ENCODE peak calls at places on chromosome 20, in six cellular contexts. One of them, this sample, is unnamed.

GRCh38 chr20:57130160-57130772 is 136.2 kb downstream of the BMP7 start:
- DNase-seq in type B pancreatic cell: no peak
- DNase-seq in endothelial cell: no peak
- DNase-seq in thoracic aorta: no peak
- DNase-seq in neural crest cell: no peak
- DNase-seq in astrocyte: no peak
- DNase-seq in this sample: no peak

GRCh38 chr20:1118336-1119127 is at the start of gene PSMF1:
- DNase-seq in type B pancreatic cell: peak
- DNase-seq in endothelial cell: peak
- DNase-seq in thoracic aorta: peak
- DNase-seq in neural crest cell: peak
- DNase-seq in astrocyte: peak
- DNase-seq in this sample: peak

GRCh38 chr20:37638527-37638926 is 55.3 kb upstream of the CTNNBL1 start:
- DNase-seq in type B pancreatic cell: no peak
- DNase-seq in endothelial cell: no peak
- DNase-seq in thoracic aorta: no peak
- DNase-seq in neural crest cell: no peak
- DNase-seq in astrocyte: no peak
- DNase-seq in this sample: no peak

GRCh38 chr20:1467082-1467354 is 369 bp upstream of the NSFL1C start:
- DNase-seq in type B pancreatic cell: no peak
- DNase-seq in endothelial cell: no peak
- DNase-seq in thoracic aorta: no peak
- DNase-seq in neural crest cell: no peak
- DNase-seq in astrocyte: no peak
- DNase-seq in this sample: no peak

GRCh38 chr20:4227085-4227821 is 211.9 kb upstream of the RNF24 start:
- DNase-seq in type B pancreatic cell: no peak
- DNase-seq in endothelial cell: no peak
- DNase-seq in thoracic aorta: no peak
- DNase-seq in neural crest cell: no peak
- DNase-seq in astrocyte: peak
- DNase-seq in this sample: peak

GRCh38 chr20:15627501-15627903 is 945.7 kb downstream of the KIF16B start:
- DNase-seq in type B pancreatic cell: no peak
- DNase-seq in endothelial cell: no peak
- DNase-seq in thoracic aorta: no peak
- DNase-seq in neural crest cell: no peak
- DNase-seq in astrocyte: no peak
- DNase-seq in this sample: no peak

GRCh38 chr20:944148-944547 is 28.0 kb upstream of the ANGPT4 start:
- DNase-seq in type B pancreatic cell: no peak
- DNase-seq in endothelial cell: no peak
- DNase-seq in thoracic aorta: no peak
- DNase-seq in neural crest cell: no peak
- DNase-seq in astrocyte: no peak
- DNase-seq in this sample: no peak

GRCh38 chr20:561437-562231 is 18.0 kb upstream of the CSNK2A1 start:
- DNase-seq in type B pancreatic cell: peak
- DNase-seq in endothelial cell: peak
- DNase-seq in thoracic aorta: no peak
- DNase-seq in neural crest cell: peak
- DNase-seq in astrocyte: peak
- DNase-seq in this sample: peak

GRCh38 chr20:53773792-53774371 is 180.2 kb upstream of the ZNF217 start:
- DNase-seq in type B pancreatic cell: no peak
- DNase-seq in endothelial cell: no peak
- DNase-seq in thoracic aorta: no peak
- DNase-seq in neural crest cell: no peak
- DNase-seq in astrocyte: peak
- DNase-seq in this sample: no peak

GRCh38 chr20:13904766-13905165 is 85.6 kb downstream of the SEL1L2 start:
- DNase-seq in type B pancreatic cell: no peak
- DNase-seq in endothelial cell: no peak
- DNase-seq in thoracic aorta: no peak
- DNase-seq in neural crest cell: no peak
- DNase-seq in astrocyte: no peak
- DNase-seq in this sample: no peak

GRCh38 chr20:9454781-9455180 is 59.6 kb upstream of the LAMP5 start:
- DNase-seq in type B pancreatic cell: no peak
- DNase-seq in endothelial cell: no peak
- DNase-seq in thoracic aorta: no peak
- DNase-seq in neural crest cell: no peak
- DNase-seq in astrocyte: no peak
- DNase-seq in this sample: no peak

GRCh38 chr20:9458075-9458818 is 56.1 kb upstream of the LAMP5 start:
- DNase-seq in type B pancreatic cell: no peak
- DNase-seq in endothelial cell: peak
- DNase-seq in thoracic aorta: no peak
- DNase-seq in neural crest cell: no peak
- DNase-seq in astrocyte: no peak
- DNase-seq in this sample: no peak

GRCh38 chr20:47502801-47503239 is 1.1 kb downstream of the NCOA3 start:
- DNase-seq in type B pancreatic cell: no peak
- DNase-seq in endothelial cell: no peak
- DNase-seq in thoracic aorta: no peak
- DNase-seq in neural crest cell: no peak
- DNase-seq in astrocyte: peak
- DNase-seq in this sample: peak

GRCh38 chr20:48302844-48303552 is 517.7 kb upstream of the SULF2 start:
- DNase-seq in type B pancreatic cell: no peak
- DNase-seq in endothelial cell: no peak
- DNase-seq in thoracic aorta: no peak
- DNase-seq in neural crest cell: no peak
- DNase-seq in astrocyte: no peak
- DNase-seq in this sample: no peak

GRCh38 chr20:51255417-51255816 is 232.5 kb upstream of the KCNG1 start:
- DNase-seq in type B pancreatic cell: no peak
- DNase-seq in endothelial cell: no peak
- DNase-seq in thoracic aorta: no peak
- DNase-seq in neural crest cell: no peak
- DNase-seq in astrocyte: no peak
- DNase-seq in this sample: no peak

GRCh38 chr20:18724077-18724476 is 89.5 kb upstream of the SCP2D1 start:
- DNase-seq in type B pancreatic cell: no peak
- DNase-seq in endothelial cell: no peak
- DNase-seq in thoracic aorta: no peak
- DNase-seq in neural crest cell: no peak
- DNase-seq in astrocyte: no peak
- DNase-seq in this sample: no peak

GRCh38 chr20:59802018-59802417 is 131.4 kb downstream of the SYCP2 start:
- DNase-seq in type B pancreatic cell: no peak
- DNase-seq in endothelial cell: no peak
- DNase-seq in thoracic aorta: no peak
- DNase-seq in neural crest cell: no peak
- DNase-seq in astrocyte: no peak
- DNase-seq in this sample: no peak

GRCh38 chr20:19974621-19975435 is 42.3 kb upstream of the NAA20 start:
- DNase-seq in type B pancreatic cell: no peak
- DNase-seq in endothelial cell: no peak
- DNase-seq in thoracic aorta: peak
- DNase-seq in neural crest cell: no peak
- DNase-seq in astrocyte: peak
- DNase-seq in this sample: no peak

GRCh38 chr20:58308290-58308679 is 1.2 kb upstream of the RAB22A start:
- DNase-seq in type B pancreatic cell: no peak
- DNase-seq in endothelial cell: no peak
- DNase-seq in thoracic aorta: no peak
- DNase-seq in neural crest cell: no peak
- DNase-seq in astrocyte: no peak
- DNase-seq in this sample: no peak

GRCh38 chr20:13401596-13401995 is 180.5 kb downstream of the ISM1 start:
- DNase-seq in type B pancreatic cell: no peak
- DNase-seq in endothelial cell: no peak
- DNase-seq in thoracic aorta: no peak
- DNase-seq in neural crest cell: no peak
- DNase-seq in astrocyte: no peak
- DNase-seq in this sample: no peak

GRCh38 chr20:35093245-35093884 is 758 bp upstream of the TRPC4AP start:
- DNase-seq in type B pancreatic cell: no peak
- DNase-seq in endothelial cell: no peak
- DNase-seq in thoracic aorta: no peak
- DNase-seq in neural crest cell: no peak
- DNase-seq in astrocyte: peak
- DNase-seq in this sample: peak

GRCh38 chr20:4449977-4450715 is 271.6 kb upstream of the PRND start:
- DNase-seq in type B pancreatic cell: no peak
- DNase-seq in endothelial cell: no peak
- DNase-seq in thoracic aorta: no peak
- DNase-seq in neural crest cell: no peak
- DNase-seq in astrocyte: peak
- DNase-seq in this sample: no peak

GRCh38 chr20:18904192-18904591 is 90.6 kb downstream of the SCP2D1 start:
- DNase-seq in type B pancreatic cell: no peak
- DNase-seq in endothelial cell: no peak
- DNase-seq in thoracic aorta: no peak
- DNase-seq in neural crest cell: no peak
- DNase-seq in astrocyte: no peak
- DNase-seq in this sample: no peak

GRCh38 chr20:16701296-16701695 is 28.5 kb upstream of the SNRPB2 start:
- DNase-seq in type B pancreatic cell: no peak
- DNase-seq in endothelial cell: peak
- DNase-seq in thoracic aorta: no peak
- DNase-seq in neural crest cell: no peak
- DNase-seq in astrocyte: no peak
- DNase-seq in this sample: peak
- TF ChIP-seq CTCF in type B pancreatic cell: peak
- TF ChIP-seq CTCF in endothelial cell: peak
- TF ChIP-seq CTCF in thoracic aorta: no peak
- TF ChIP-seq CTCF in neural crest cell: peak
- TF ChIP-seq CTCF in astrocyte: no peak
- TF ChIP-seq CTCF in this sample: peak

GRCh38 chr20:32577657-32578056 is 7.5 kb downstream of the NOL4L start:
- DNase-seq in type B pancreatic cell: no peak
- DNase-seq in endothelial cell: no peak
- DNase-seq in thoracic aorta: no peak
- DNase-seq in neural crest cell: no peak
- DNase-seq in astrocyte: no peak
- DNase-seq in this sample: no peak

GRCh38 chr20:32576560-32576959 is 8.6 kb downstream of the NOL4L start:
- DNase-seq in type B pancreatic cell: no peak
- DNase-seq in endothelial cell: no peak
- DNase-seq in thoracic aorta: no peak
- DNase-seq in neural crest cell: no peak
- DNase-seq in astrocyte: no peak
- DNase-seq in this sample: no peak

GRCh38 chr20:32578840-32579239 is 6.3 kb downstream of the NOL4L start:
- DNase-seq in type B pancreatic cell: no peak
- DNase-seq in endothelial cell: no peak
- DNase-seq in thoracic aorta: no peak
- DNase-seq in neural crest cell: no peak
- DNase-seq in astrocyte: no peak
- DNase-seq in this sample: no peak

GRCh38 chr20:32575805-32576204 is 9.3 kb downstream of the NOL4L start:
- DNase-seq in type B pancreatic cell: no peak
- DNase-seq in endothelial cell: no peak
- DNase-seq in thoracic aorta: no peak
- DNase-seq in neural crest cell: no peak
- DNase-seq in astrocyte: no peak
- DNase-seq in this sample: no peak

DNA sequence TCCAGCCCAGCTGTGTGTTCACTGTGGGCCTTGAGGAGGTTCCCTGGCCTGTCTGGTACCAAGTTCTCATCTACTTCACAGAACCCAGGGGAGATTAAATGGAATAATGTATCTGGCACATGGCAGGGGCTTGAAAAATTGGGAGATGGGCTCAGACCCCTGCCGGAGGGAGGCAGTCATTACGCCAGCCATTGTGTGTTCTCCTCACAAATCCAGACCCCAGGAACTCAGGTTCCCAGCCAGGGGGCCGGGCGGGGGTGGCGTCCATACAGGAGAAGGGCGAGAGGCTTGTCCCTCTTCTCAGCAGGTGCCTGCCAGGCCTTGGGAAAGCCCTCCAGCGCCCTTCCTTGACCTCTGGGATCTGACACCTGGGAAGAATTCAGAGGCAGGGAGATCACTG is 8.1 kb downstream of the NOL4L start:
- DNase-seq in type B pancreatic cell: no peak
- DNase-seq in endothelial cell: no peak
- DNase-seq in thoracic aorta: no peak
- DNase-seq in neural crest cell: no peak
- DNase-seq in astrocyte: no peak
- DNase-seq in this sample: no peak
- TF ChIP-seq CTCF in type B pancreatic cell: peak
- TF ChIP-seq CTCF in endothelial cell: no peak
- TF ChIP-seq CTCF in thoracic aorta: no peak
- TF ChIP-seq CTCF in neural crest cell: peak
- TF ChIP-seq CTCF in astrocyte: no peak
- TF ChIP-seq CTCF in this sample: no peak

DNA sequence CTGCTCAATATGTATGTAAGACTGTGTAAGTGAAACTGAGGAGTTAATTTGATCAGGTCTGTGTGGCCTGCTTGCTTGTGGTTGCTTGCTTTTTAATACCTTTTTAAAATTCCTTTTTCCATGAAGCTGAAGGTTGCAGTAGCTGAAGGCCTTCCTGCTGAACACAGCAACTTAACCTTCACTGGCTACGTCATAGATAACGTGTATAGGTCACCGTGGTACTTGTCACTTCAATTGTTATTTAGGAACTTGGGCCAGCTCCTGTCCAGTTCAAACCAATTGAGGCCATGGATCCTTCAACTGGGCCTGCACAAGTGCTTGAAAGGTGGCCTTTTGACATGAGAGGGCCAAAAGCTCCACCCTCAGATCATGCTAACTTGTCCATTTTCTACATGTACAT is 131.6 kb upstream of the BTBD3 start:
- DNase-seq in type B pancreatic cell: no peak
- DNase-seq in endothelial cell: no peak
- DNase-seq in thoracic aorta: no peak
- DNase-seq in neural crest cell: no peak
- DNase-seq in astrocyte: no peak
- DNase-seq in this sample: no peak
- TF ChIP-seq CTCF in type B pancreatic cell: no peak
- TF ChIP-seq CTCF in endothelial cell: no peak
- TF ChIP-seq CTCF in thoracic aorta: no peak
- TF ChIP-seq CTCF in neural crest cell: no peak
- TF ChIP-seq CTCF in astrocyte: no peak
- TF ChIP-seq CTCF in this sample: no peak

DNA sequence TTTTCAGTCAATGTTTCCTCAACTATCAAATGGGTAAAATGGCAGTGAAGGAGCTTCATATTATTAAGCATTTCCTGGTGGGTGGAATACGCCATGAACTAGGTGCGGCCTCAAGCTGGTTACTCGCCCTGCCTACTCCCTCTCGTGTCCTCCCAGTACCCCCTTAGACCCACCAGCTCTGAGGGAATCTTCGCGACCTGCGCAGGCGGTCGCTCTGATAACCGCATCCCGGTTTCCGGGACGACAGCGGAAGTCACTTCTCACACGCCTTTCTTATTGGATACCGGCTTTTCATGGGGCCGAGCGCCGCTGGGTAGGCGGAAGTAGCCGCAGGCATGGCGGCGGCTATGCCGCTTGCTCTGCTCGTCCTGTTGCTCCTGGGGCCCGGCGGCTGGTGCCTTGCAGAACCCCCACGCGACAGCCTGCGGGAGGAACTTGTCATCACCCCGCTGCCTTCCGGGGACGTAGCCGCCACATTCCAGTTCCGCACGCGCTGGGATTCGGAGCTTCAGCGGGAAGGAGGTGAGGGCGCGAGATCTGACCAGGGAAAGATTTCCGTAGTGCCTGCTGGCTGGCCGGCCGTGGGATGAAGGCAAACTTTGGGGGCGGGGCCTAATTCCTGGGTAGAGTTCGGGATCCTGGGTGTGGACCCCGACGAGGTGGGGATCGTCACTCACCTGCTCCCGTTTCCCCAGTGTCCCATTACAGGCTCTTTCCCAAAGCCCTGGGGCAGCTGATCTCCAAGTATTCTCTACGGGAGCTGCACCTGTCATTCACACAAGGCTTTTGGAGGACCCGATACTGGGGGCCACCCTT is at the start of gene PIGT:
- DNase-seq in type B pancreatic cell: peak
- DNase-seq in endothelial cell: peak
- DNase-seq in thoracic aorta: no peak
- DNase-seq in neural crest cell: peak
- DNase-seq in astrocyte: peak
- DNase-seq in this sample: peak
- TF ChIP-seq CTCF in type B pancreatic cell: peak
- TF ChIP-seq CTCF in endothelial cell: no peak
- TF ChIP-seq CTCF in thoracic aorta: no peak
- TF ChIP-seq CTCF in neural crest cell: no peak
- TF ChIP-seq CTCF in astrocyte: no peak
- TF ChIP-seq CTCF in this sample: no peak